ENCODE peak calls at places on chromosomes 12 and 14, in five cellular contexts. M is GM23338, L is fibroblast of pulmonary artery, F is neural crest cell, C is fibroblast of lung. P is an unnamed sample.

GRCh38 chr14:35988550-35988949 is 162.4 kb downstream of the BRMS1L start:
- DNase-seq in L (no peak), M (no peak), C (no peak), F (no peak), P (no peak)

GRCh38 chr12:52442600-52443061 is 8.5 kb upstream of the KRT75 start:
- DNase-seq in L (peak), F (no peak), C (peak), M (peak), P (no peak)

GRCh38 chr12:110367209-110367864 is 36.2 kb downstream of the ANAPC7 start:
- DNase-seq in M (no peak), C (no peak), L (peak), F (no peak), P (no peak)

GRCh38 chr14:90820958-90821357 is 4.7 kb upstream of the TTC7B start:
- DNase-seq in C (peak), M (no peak), L (no peak), F (no peak), P (no peak)

GRCh38 chr14:75794615-75795038 is 133.6 kb downstream of the TTLL5 start:
- DNase-seq in M (peak), C (peak), L (peak), F (no peak), P (no peak)

GRCh38 chr12:10214131-10214876 is 1.6 kb downstream of the GABARAPL1 start:
- DNase-seq in C (peak), M (peak), L (peak), F (no peak), P (no peak)

GRCh38 chr12:14275886-14276285 is 89.6 kb upstream of the ATF7IP start:
- DNase-seq in L (no peak), C (no peak), F (no peak), M (no peak), P (no peak)

GRCh38 chr14:100899841-100900771 is 3.4 kb downstream of the RTL1 start:
- DNase-seq in C (no peak), F (no peak), L (no peak), M (peak), P (no peak)

GRCh38 chr12:71183018-71183417 is 25.2 kb upstream of the TSPAN8 start:
- DNase-seq in F (no peak), M (no peak), L (peak), C (peak), P (no peak)

GRCh38 chr12:104381721-104382480 is 74.8 kb upstream of the CHST11 start:
- DNase-seq in C (peak), M (peak), F (peak), L (peak), P (peak)

GRCh38 chr14:36818794-36819384 is 157.2 kb downstream of the PAX9 start:
- DNase-seq in M (no peak), L (no peak), F (no peak), C (peak), P (no peak)

GRCh38 chr12:22083167-22083566 is 37.1 kb downstream of the CMAS start:
- DNase-seq in C (peak), F (no peak), M (peak), L (peak), P (no peak)

GRCh38 chr14:103123128-103123633 is at the start of gene TNFAIP2:
- DNase-seq in F (no peak), C (no peak), L (no peak), M (peak), P (peak)

GRCh38 chr12:114913871-114914801 is 230.2 kb upstream of the TBX3 start:
- DNase-seq in F (no peak), M (no peak), L (no peak), C (peak), P (no peak)

GRCh38 chr12:123382684-123383083 is 1.2 kb upstream of the KMT5A start:
- DNase-seq in L (no peak), M (no peak), F (no peak), C (no peak), P (no peak)

GRCh38 chr14:69657961-69658360 is 46.6 kb downstream of the SUSD6 start:
- DNase-seq in F (no peak), M (peak), L (peak), C (peak), P (peak)

GRCh38 chr12:131102991-131103609 is 149.4 kb downstream of the ADGRD1 start:
- DNase-seq in M (no peak), C (no peak), L (no peak), F (peak), P (peak)

GRCh38 chr14:85622106-85622505 is 92.2 kb downstream of the FLRT2 start:
- DNase-seq in L (no peak), C (no peak), M (peak), F (no peak), P (no peak)

GRCh38 chr12:92827836-92828431 is 101.2 kb downstream of the EEA1 start:
- DNase-seq in F (peak), M (peak), L (peak), C (peak), P (no peak)

GRCh38 chr14:23183479-23183878 is at the start of gene SLC7A8:
- DNase-seq in L (peak), M (peak), F (peak), C (no peak), P (peak)

GRCh38 chr12:54370218-54370730 is 6.0 kb upstream of the GPR84 start:
- DNase-seq in L (peak), F (peak), C (peak), M (peak), P (peak)

GRCh38 chr12:124939428-124940142 is 25.1 kb upstream of the UBC start:
- DNase-seq in M (peak), L (peak), F (peak), C (peak), P (peak)

GRCh38 chr14:100523131-100523530 is 64.1 kb downstream of the BEGAIN start:
- DNase-seq in C (no peak), F (no peak), M (no peak), L (no peak), P (peak)

GRCh38 chr14:79734151-79734550 is 477.2 kb downstream of the DIO2 start:
- DNase-seq in M (no peak), L (no peak), F (no peak), C (no peak), P (no peak)

GRCh38 chr12:63844391-63845341 is at the start of gene SRGAP1:
- DNase-seq in L (peak), F (peak), M (peak), C (peak), P (peak)

GRCh38 chr14:74563233-74563585 is 48.8 kb downstream of the LTBP2 start:
- DNase-seq in F (no peak), C (no peak), M (no peak), L (peak), P (no peak)

GRCh38 chr12:110639336-110640178 is 25.6 kb downstream of the TCTN1 start:
- DNase-seq in L (peak), M (no peak), F (no peak), C (peak), P (no peak)

GRCh38 chr12:131007031-131007793 is 53.5 kb downstream of the ADGRD1 start:
- DNase-seq in L (no peak), M (no peak), C (no peak), F (no peak), P (no peak)

GRCh38 chr12:57632369-57632897 is 568 bp downstream of the B4GALNT1 start:
- DNase-seq in C (peak), L (no peak), F (no peak), M (peak), P (no peak)

GRCh38 chr12:110822821-110823415 is 23.9 kb upstream of the CCDC63 start:
- DNase-seq in L (no peak), F (no peak), M (no peak), C (no peak), P (no peak)

GRCh38 chr12:7161327-7161726 is 28.2 kb upstream of the PEX5 start:
- DNase-seq in F (no peak), C (no peak), L (no peak), M (no peak), P (no peak)
- TF ChIP-seq CTCF in F (no peak), C (no peak), L (no peak), M (no peak), P (no peak)

GRCh38 chr12:47378222-47378582 is 298.4 kb upstream of the AMIGO2 start:
- DNase-seq in M (no peak), C (no peak), F (no peak), L (peak), P (no peak)

GRCh38 chr12:47378907-47379306 is 299.1 kb upstream of the AMIGO2 start:
- DNase-seq in C (peak), F (no peak), M (no peak), L (peak), P (no peak)

GRCh38 chr12:47373554-47374150 is 293.9 kb upstream of the AMIGO2 start:
- DNase-seq in M (no peak), F (no peak), L (no peak), C (no peak), P (no peak)

GRCh38 chr12:47376937-47377336 is 297.2 kb upstream of the AMIGO2 start:
- DNase-seq in L (peak), M (no peak), F (no peak), C (peak), P (no peak)

GRCh38 chr12:47377414-47378221 is 297.9 kb upstream of the AMIGO2 start:
- DNase-seq in M (no peak), C (peak), F (no peak), L (peak), P (peak)
- TF ChIP-seq CTCF in M (no peak), C (no peak), F (no peak), L (peak), P (no peak)

DNA sequence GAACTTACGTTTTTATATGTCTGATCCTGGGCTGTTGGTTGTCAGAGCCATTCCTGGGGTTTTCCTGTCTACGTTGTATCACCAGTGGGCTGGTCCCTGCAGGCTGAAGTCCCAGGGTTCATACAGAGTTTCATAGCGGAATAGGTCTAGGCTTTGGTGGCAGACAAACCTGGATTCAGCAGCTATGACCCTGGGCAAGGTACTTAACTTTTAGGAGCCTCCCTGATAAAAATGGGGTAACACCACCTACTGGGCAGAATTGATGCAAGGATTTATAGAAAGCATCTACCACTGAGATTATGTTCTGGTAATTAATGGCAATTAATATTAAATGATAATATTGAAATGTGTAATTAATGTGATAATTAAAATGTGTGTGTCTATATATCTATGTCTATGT is 141.2 kb downstream of the SYNE2 start:
- DNase-seq in L (peak), C (no peak), M (peak), F (no peak), P (no peak)
- TF ChIP-seq CTCF in L (peak), C (peak), M (peak), F (peak), P (peak)

GRCh38 chr14:61456720-61457119 is 135.3 kb downstream of the PRKCH start:
- DNase-seq in L (peak), F (peak), M (peak), C (peak), P (no peak)
- TF ChIP-seq CTCF in L (peak), F (peak), M (peak), C (peak), P (peak)

GRCh38 chr12:66152732-66153131 is 17.1 kb downstream of the TMBIM4 start:
- DNase-seq in M (no peak), F (no peak), C (peak), L (peak), P (no peak)

GRCh38 chr12:66144796-66145754 is 14.5 kb upstream of the LLPH start:
- DNase-seq in M (peak), C (peak), L (peak), F (no peak), P (no peak)

GRCh38 chr12:66143868-66144267 is 13.3 kb upstream of the LLPH start:
- DNase-seq in C (no peak), F (no peak), L (no peak), M (no peak), P (no peak)

GRCh38 chr12:66154776-66155175 is 15.0 kb downstream of the TMBIM4 start:
- DNase-seq in F (no peak), M (no peak), L (peak), C (peak), P (no peak)

GRCh38 chr12:66149702-66150398 is 19.3 kb upstream of the LLPH start:
- DNase-seq in L (no peak), M (peak), F (no peak), C (no peak), P (no peak)
- TF ChIP-seq CTCF in L (peak), M (peak), F (peak), C (no peak), P (peak)

GRCh38 chr14:106044515-106044914 is 518.1 kb downstream of the TMEM121 start:
- DNase-seq in M (no peak), F (no peak), L (no peak), C (no peak), P (no peak)

GRCh38 chr14:106039400-106039799 is 513.0 kb downstream of the TMEM121 start:
- DNase-seq in F (no peak), M (peak), L (no peak), C (no peak), P (peak)

DNA sequence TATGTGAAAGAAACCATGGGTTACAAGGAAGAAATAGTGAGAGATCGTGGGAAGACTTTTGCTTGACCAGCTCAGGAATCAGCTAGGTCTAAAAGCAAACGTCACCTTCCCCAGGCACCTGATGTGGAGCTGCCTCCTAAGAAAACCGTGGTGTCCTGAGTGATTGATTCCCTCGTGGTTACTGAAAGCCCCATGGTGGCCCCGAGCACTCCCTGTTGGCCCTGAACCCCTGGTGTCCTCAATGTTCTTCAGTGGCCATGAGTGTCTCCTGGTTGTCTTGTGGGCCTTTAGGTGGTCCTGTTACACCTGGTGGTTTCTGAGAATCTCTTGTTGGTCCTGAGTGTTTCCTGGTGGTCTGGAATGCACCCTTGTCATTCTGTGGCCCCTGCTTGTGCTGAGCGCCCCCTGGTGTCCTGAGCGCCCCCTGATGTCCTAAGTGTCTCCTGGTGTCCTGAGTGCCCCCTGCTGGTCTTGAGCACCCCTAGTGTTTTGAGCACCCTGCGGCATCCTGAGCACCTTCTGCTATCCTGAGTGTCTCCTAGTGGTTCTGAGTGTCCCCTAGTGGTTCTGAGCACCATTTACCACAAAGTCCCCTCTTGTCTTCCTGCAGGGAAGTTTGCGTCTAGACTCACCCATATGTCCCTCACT is 518.7 kb downstream of the TMEM121 start:
- DNase-seq in F (no peak), C (no peak), M (peak), L (no peak), P (peak)
- TF ChIP-seq CTCF in F (no peak), C (no peak), M (peak), L (no peak), P (peak)

GRCh38 chr12:25959069-25959961 is 833 bp downstream of the RASSF8 start:
- DNase-seq in L (peak), C (peak), M (peak), F (peak), P (peak)
- TF ChIP-seq CTCF in L (peak), C (peak), M (no peak), F (no peak), P (no peak)

GRCh38 chr12:118124333-118124874 is 11.5 kb upstream of the PEBP1 start:
- DNase-seq in F (no peak), C (no peak), M (no peak), L (no peak), P (no peak)

GRCh38 chr12:118120579-118121363 is 15.2 kb upstream of the PEBP1 start:
- DNase-seq in M (peak), C (peak), F (peak), L (peak), P (peak)

GRCh38 chr12:118122264-118122663 is 13.7 kb upstream of the PEBP1 start:
- DNase-seq in M (no peak), C (no peak), F (no peak), L (no peak), P (peak)

GRCh38 chr12:118119449-118119879 is 15.7 kb upstream of the VSIG10 start:
- DNase-seq in M (peak), L (no peak), F (no peak), C (no peak), P (no peak)
- TF ChIP-seq CTCF in M (peak), L (no peak), F (no peak), C (no peak), P (no peak)

GRCh38 chr12:752673-753400 is 458 bp downstream of the WNK1 start:
- DNase-seq in F (peak), M (peak), C (peak), L (peak), P (peak)
- TF ChIP-seq CTCF in F (peak), M (no peak), C (no peak), L (no peak), P (peak)